ENCODE peak calls at places on chromosome 14, in nine cellular contexts. Z is amniotic stem cell; S is stimulated activated CD8-positive, alpha-beta memory T cell treated with anti-CD3 and anti-CD28 coated beads, Interleukin-2, amount 100 ng/mL, for 1 hour; T is HFFc6; I is brain microvascular endothelial cell; L is stimulated activated CD4-positive, alpha-beta T cell treated with anti-CD3 and anti-CD28 coated beads, Interleukin-15, amount 100 ng/mL, for 1 hour; Q is HEK293T; E is WTC11; P is upper lobe of left lung. W is an unnamed sample.

GRCh38 chr14:26163761-26164160 is 434.1 kb downstream of the NOVA1 start:
- DNase-seq in L (no peak), Z (no peak), I (peak), Q (peak), E (no peak), P (no peak), S (no peak), T (no peak), W (no peak)

GRCh38 chr14:88233915-88234314 is 89.2 kb downstream of the KCNK10 start:
- DNase-seq in T (no peak), E (peak), S (no peak), P (no peak), Z (no peak), L (no peak), I (no peak), Q (peak), W (no peak)

GRCh38 chr14:77529213-77529612 is 30.6 kb upstream of the ISM2 start:
- DNase-seq in L (no peak), Z (no peak), P (no peak), S (no peak), Q (no peak), T (no peak), I (no peak), E (no peak), W (no peak)

GRCh38 chr14:36514278-36515104 is 5.5 kb downstream of the NKX2-1 start:
- DNase-seq in T (no peak), E (peak), Z (no peak), P (peak), Q (no peak), I (no peak), L (no peak), S (no peak), W (no peak)

GRCh38 chr14:58151701-58152568 is at the start of gene ARMH4:
- DNase-seq in Z (peak), S (peak), Q (peak), L (peak), E (peak), P (peak), I (peak), T (peak), W (peak)

GRCh38 chr14:105195533-105196227 is 14.6 kb upstream of the NUDT14 start:
- DNase-seq in T (no peak), P (peak), S (no peak), I (peak), Z (no peak), L (no peak), E (no peak), Q (no peak), W (no peak)

GRCh38 chr14:51643137-51643536 is 8.6 kb upstream of the FRMD6 start:
- DNase-seq in I (peak), Z (no peak), S (no peak), P (no peak), E (no peak), Q (no peak), L (no peak), T (peak), W (no peak)

GRCh38 chr14:91177073-91177796 is 63.4 kb downstream of the DGLUCY start:
- DNase-seq in P (no peak), S (peak), L (peak), E (peak), Q (peak), T (peak), I (peak), Z (peak), W (peak)

GRCh38 chr14:95507174-95507573 is 9.3 kb downstream of the SYNE3 start:
- DNase-seq in E (no peak), Q (no peak), L (no peak), Z (peak), S (no peak), I (peak), P (no peak), T (peak), W (peak)

GRCh38 chr14:48553443-48553842 is 878.0 kb upstream of the MDGA2 start:
- DNase-seq in T (no peak), S (no peak), P (no peak), E (no peak), Q (no peak), Z (no peak), L (no peak), I (no peak), W (no peak)

GRCh38 chr14:73823339-73823885 is 28.2 kb upstream of the PTGR2 start:
- DNase-seq in Z (no peak), L (no peak), E (no peak), T (no peak), S (no peak), I (no peak), P (no peak), Q (no peak), W (peak)

GRCh38 chr14:76956253-76957090 is 72.0 kb downstream of the IRF2BPL start:
- DNase-seq in L (peak), E (peak), Z (peak), T (peak), Q (peak), I (peak), P (peak), S (peak), W (peak)

GRCh38 chr14:98999345-98999744 is 272.7 kb downstream of the BCL11B start:
- DNase-seq in I (no peak), P (no peak), E (no peak), Z (no peak), S (no peak), T (no peak), L (no peak), Q (no peak), W (no peak)

GRCh38 chr14:59358105-59358504 is 107.1 kb downstream of the GPR135 start:
- DNase-seq in T (peak), E (peak), Z (no peak), I (no peak), L (no peak), Q (no peak), P (no peak), S (no peak), W (no peak)

GRCh38 chr14:69999246-69999645 is 120.0 kb downstream of the SMOC1 start:
- DNase-seq in T (no peak), S (no peak), E (no peak), L (no peak), P (no peak), Z (no peak), I (peak), Q (peak), W (peak)

GRCh38 chr14:99284254-99285004 is 12.4 kb upstream of the BCL11B start:
- DNase-seq in E (no peak), Z (no peak), S (no peak), L (no peak), P (peak), I (no peak), Q (no peak), T (no peak), W (no peak)

GRCh38 chr14:96997269-96997668 is 200.1 kb downstream of the VRK1 start:
- DNase-seq in I (no peak), E (no peak), T (no peak), P (no peak), S (no peak), Q (no peak), Z (no peak), L (no peak), W (no peak)

GRCh38 chr14:68140111-68140741 is 320.6 kb downstream of the RAD51B start:
- DNase-seq in L (no peak), I (peak), S (no peak), E (no peak), Q (peak), P (no peak), Z (peak), T (peak), W (peak)

GRCh38 chr14:95479494-95479893 is 37.0 kb downstream of the SYNE3 start:
- DNase-seq in Z (no peak), Q (no peak), T (no peak), S (no peak), L (no peak), E (no peak), I (no peak), P (no peak), W (no peak)

GRCh38 chr14:65854215-65854614 is 441.7 kb downstream of the FUT8 start:
- DNase-seq in S (no peak), E (no peak), Z (no peak), L (no peak), I (no peak), P (no peak), Q (no peak), T (no peak), W (no peak)

GRCh38 chr14:90512332-90512951 is 115.6 kb downstream of the CALM1 start:
- DNase-seq in L (no peak), Q (no peak), S (no peak), P (peak), Z (no peak), I (no peak), T (no peak), E (no peak), W (no peak)

GRCh38 chr14:47227051-47227600 is 448.3 kb downstream of the MDGA2 start:
- DNase-seq in Q (no peak), L (no peak), I (peak), S (no peak), P (no peak), Z (no peak), T (no peak), E (no peak), W (no peak)

GRCh38 chr14:26775765-26776577 is 178.1 kb upstream of the NOVA1 start:
- DNase-seq in Q (no peak), T (no peak), I (no peak), L (no peak), E (no peak), S (no peak), Z (no peak), P (no peak), W (no peak)

GRCh38 chr14:55438066-55438683 is 2.2 kb downstream of the TBPL2 start:
- DNase-seq in S (no peak), P (no peak), T (peak), I (peak), Z (no peak), E (no peak), L (no peak), Q (peak), W (peak)

GRCh38 chr14:92461891-92462290 is 51.7 kb upstream of the RIN3 start:
- DNase-seq in P (no peak), I (no peak), T (no peak), Z (no peak), S (no peak), Q (no peak), E (no peak), L (no peak), W (no peak)

GRCh38 chr14:35331605-35332516 is 39.7 kb downstream of the PSMA6 start:
- DNase-seq in Q (peak), I (peak), E (no peak), T (no peak), P (peak), L (no peak), S (no peak), Z (no peak), W (peak)

GRCh38 chr14:90060312-90060964 is 1.4 kb upstream of the KCNK13 start:
- DNase-seq in Q (peak), L (peak), Z (no peak), T (no peak), S (no peak), P (peak), I (peak), E (peak), W (peak)

GRCh38 chr14:67522270-67522669 is 10.8 kb upstream of the PLEKHH1 start:
- DNase-seq in L (no peak), Q (no peak), S (no peak), E (no peak), T (no peak), P (no peak), Z (no peak), I (no peak), W (no peak)

GRCh38 chr14:100535287-100536131 is 51.7 kb downstream of the BEGAIN start:
- DNase-seq in T (no peak), S (no peak), L (no peak), P (peak), Q (no peak), Z (no peak), E (peak), I (no peak), W (no peak)

GRCh38 chr14:90696728-90697127 is 119.5 kb downstream of the TTC7B start:
- DNase-seq in P (no peak), Z (no peak), I (no peak), T (no peak), S (no peak), L (no peak), E (no peak), Q (no peak), W (no peak)

GRCh38 chr14:64060648-64061096 is 207.9 kb downstream of the SYNE2 start:
- DNase-seq in S (no peak), Z (no peak), I (peak), Q (peak), E (peak), L (no peak), T (no peak), P (no peak), W (no peak)

GRCh38 chr14:106347291-106347778 is 821.0 kb downstream of the TMEM121 start:
- DNase-seq in T (no peak), L (no peak), P (no peak), Q (no peak), Z (no peak), S (no peak), I (no peak), E (no peak), W (no peak)

GRCh38 chr14:55111122-55111705 is 17.8 kb upstream of the LGALS3 start:
- DNase-seq in S (no peak), E (no peak), I (no peak), Q (no peak), P (no peak), Z (no peak), T (no peak), L (no peak), W (no peak)

GRCh38 chr14:60349663-60350365 is 100.8 kb downstream of the PPM1A start:
- DNase-seq in I (peak), T (peak), Z (peak), S (no peak), P (no peak), L (no peak), E (peak), Q (peak), W (peak)

GRCh38 chr14:22391908-22392307 is 197.1 kb downstream of the DAD1 start:
- DNase-seq in Q (peak), P (no peak), Z (peak), L (no peak), I (peak), T (peak), S (no peak), E (peak), W (peak)

GRCh38 chr14:102726191-102726949 is 50.9 kb upstream of the TRAF3 start:
- DNase-seq in E (no peak), Q (no peak), I (no peak), Z (no peak), T (no peak), S (no peak), P (no peak), L (no peak), W (no peak)

GRCh38 chr14:65128096-65128495 is 25.8 kb upstream of the MAX start:
- DNase-seq in L (no peak), S (no peak), Z (no peak), I (no peak), P (no peak), Q (no peak), T (no peak), E (no peak), W (no peak)

GRCh38 chr14:69643430-69644200 is 32.2 kb downstream of the SUSD6 start:
- DNase-seq in Z (no peak), E (no peak), T (peak), P (no peak), Q (no peak), L (peak), I (peak), S (no peak), W (no peak)

W was measured in SJSA1.